ENCODE peak calls at places on chromosomes 1 and 21, in seven cellular contexts. A, Q, D, M, U, T and I are unnamed samples. For H3K9me2, the result is how much of the 10 kb centered on the place peaks cover.

GRCh38 chr1:47969478-47969877 is 27.7 kb downstream of the TRABD2B start:
- DNase-seq in A (no peak), Q (no peak), D (no peak), M (no peak), U (no peak), T (no peak), I (no peak)

GRCh38 chr1:218558411-218558810 is 213.3 kb downstream of the TGFB2 start:
- DNase-seq in A (no peak), Q (no peak), D (no peak), M (peak), U (no peak), T (no peak), I (no peak)

GRCh38 chr1:223074901-223075300 is 68.1 kb downstream of the TLR5 start:
- DNase-seq in A (no peak), Q (no peak), D (no peak), M (no peak), U (no peak), T (no peak), I (no peak)

GRCh38 chr1:150002217-150002616 is 8.3 kb downstream of the OTUD7B start:
- DNase-seq in A (no peak), Q (no peak), D (no peak), M (no peak), U (no peak), T (no peak), I (no peak)

GRCh38 chr1:201463071-201463552 is 5.9 kb downstream of the PHLDA3 start:
- DNase-seq in A (peak), Q (no peak), D (no peak), M (peak), U (peak), T (peak), I (peak)

GRCh38 chr1:203128691-203129500 is 1.4 kb downstream of the ADORA1 start:
- DNase-seq in A (no peak), Q (no peak), D (no peak), M (no peak), U (peak), T (no peak), I (no peak)

GRCh38 chr1:107529511-107530149 is 388.8 kb downstream of the NTNG1 start:
- DNase-seq in A (peak), Q (no peak), D (peak), M (peak), U (peak), T (no peak), I (peak)

GRCh38 chr1:81446006-81446669 is 354.6 kb upstream of the ADGRL2 start:
- DNase-seq in A (no peak), Q (no peak), D (no peak), M (no peak), U (no peak), T (no peak), I (no peak)

GRCh38 chr1:202551683-202552082 is 158.6 kb downstream of the SYT2 start:
- DNase-seq in A (peak), Q (no peak), D (no peak), M (no peak), U (peak), T (peak), I (no peak)

GRCh38 chr1:172708452-172708851 is 49.5 kb downstream of the FASLG start:
- DNase-seq in A (no peak), Q (no peak), D (no peak), M (no peak), U (no peak), T (no peak), I (no peak)

GRCh38 chr1:172002725-172003345 is 161.5 kb downstream of the DNM3 start:
- DNase-seq in A (peak), Q (peak), D (peak), M (peak), U (peak), T (peak), I (peak)

GRCh38 chr21:43692949-43693348 is 26.0 kb upstream of the PDXK start:
- DNase-seq in A (no peak), Q (no peak), D (no peak), M (no peak), U (no peak), T (no peak), I (no peak)

GRCh38 chr1:181064030-181064594 is 24.4 kb upstream of the IER5 start:
- DNase-seq in A (no peak), Q (no peak), D (no peak), M (no peak), U (no peak), T (no peak), I (no peak)

GRCh38 chr1:182493063-182493462 is 43.1 kb downstream of the RGSL1 start:
- DNase-seq in A (no peak), Q (no peak), D (no peak), M (no peak), U (no peak), T (no peak), I (no peak)

GRCh38 chr1:17944606-17945005 is 163.0 kb upstream of the IGSF21 start:
- DNase-seq in A (peak), Q (no peak), D (no peak), M (peak), U (no peak), T (no peak), I (no peak)

GRCh38 chr1:17943506-17943905 is 164.1 kb upstream of the IGSF21 start:
- DNase-seq in A (no peak), Q (no peak), D (no peak), M (no peak), U (no peak), T (no peak), I (no peak)

GRCh38 chr1:17948594-17948993 is 159.0 kb upstream of the IGSF21 start:
- DNase-seq in A (no peak), Q (no peak), D (no peak), M (no peak), U (no peak), T (no peak), I (no peak)

GRCh38 chr1:17950728-17951127 is 156.9 kb upstream of the IGSF21 start:
- DNase-seq in A (no peak), Q (no peak), D (no peak), M (no peak), U (no peak), T (no peak), I (no peak)

GRCh38 chr1:17946434-17946833 is 161.2 kb upstream of the IGSF21 start:
- DNase-seq in A (no peak), Q (no peak), D (no peak), M (no peak), U (no peak), T (no peak), I (no peak)
- H3K9me2 ChIP-seq in A (under half), Q (under half), D (under half), M (under half), U (under half), T (under half), I (under half)

DNA sequence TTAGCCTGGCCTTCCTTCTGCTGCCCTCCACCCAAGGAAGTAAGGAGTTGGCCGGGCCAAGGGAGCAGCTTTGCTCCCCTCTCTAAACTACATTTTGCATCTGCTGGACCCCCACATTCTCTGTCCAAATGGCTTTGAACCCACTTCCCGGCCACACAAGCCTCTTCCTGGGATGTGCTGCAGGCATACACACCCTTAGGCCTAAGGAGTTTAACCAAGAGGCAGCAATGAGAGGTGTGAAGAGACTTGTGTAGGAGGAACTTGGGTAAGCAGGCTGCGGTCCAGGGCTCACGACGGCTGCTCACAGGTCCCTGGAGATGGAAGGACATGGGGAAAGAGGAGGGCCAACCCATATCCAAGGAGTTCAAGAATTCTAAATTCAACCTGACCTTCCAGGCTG is 196.7 kb upstream of the SGIP1 start:
- DNase-seq in A (no peak), Q (no peak), D (no peak), M (no peak), U (no peak), T (no peak), I (no peak)
- TF ChIP-seq EZH2 in A (no peak), Q (no peak), D (no peak), M (no peak), U (no peak), T (no peak), I (no peak)

DNA sequence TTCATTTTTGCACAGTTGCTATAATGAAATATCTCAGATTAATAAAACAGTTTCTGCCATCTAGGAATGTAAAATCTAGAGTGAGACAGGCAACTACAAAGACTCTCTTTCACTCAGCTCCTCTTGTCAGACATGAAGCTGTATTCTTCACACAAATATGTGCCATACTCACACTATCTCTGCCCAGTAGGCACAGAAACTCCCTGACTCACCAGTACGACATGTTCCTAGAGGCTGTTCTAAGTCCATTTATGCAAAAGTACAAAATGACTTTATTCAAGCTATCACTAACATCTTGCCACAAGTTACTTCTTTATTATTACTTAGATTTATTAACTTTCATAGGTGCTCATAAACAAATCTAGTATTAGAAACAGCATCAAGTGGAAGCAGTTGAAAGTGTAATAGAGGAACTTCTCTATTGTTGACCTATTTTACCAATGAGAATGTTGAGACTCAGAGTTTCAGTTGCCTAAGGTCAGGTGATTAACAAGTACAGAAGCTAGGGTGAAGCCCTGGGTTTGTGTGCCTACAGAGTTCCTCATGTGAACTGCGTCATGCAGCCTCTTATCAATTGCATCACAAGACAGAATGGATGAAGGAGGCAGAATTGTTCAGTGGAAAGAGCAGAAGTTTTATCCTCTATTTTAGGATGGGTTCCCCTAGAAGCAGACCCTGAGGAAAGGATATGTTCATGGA is 98.9 kb downstream of the RGS2 start:
- DNase-seq in A (no peak), Q (no peak), D (no peak), M (no peak), U (peak), T (no peak), I (peak)
- H3K4me2 ChIP-seq in A (no peak), Q (no peak), D (no peak), M (no peak), U (no peak), T (no peak), I (no peak)

GRCh38 chr21:38696617-38697016 is 109.1 kb upstream of the ETS2 start:
- DNase-seq in A (no peak), Q (no peak), D (no peak), M (peak), U (no peak), T (no peak), I (no peak)

GRCh38 chr21:38702196-38702595 is 103.5 kb upstream of the ETS2 start:
- DNase-seq in A (no peak), Q (no peak), D (no peak), M (no peak), U (no peak), T (no peak), I (no peak)

GRCh38 chr21:38699048-38699447 is 106.7 kb upstream of the ETS2 start:
- DNase-seq in A (no peak), Q (no peak), D (no peak), M (peak), U (no peak), T (no peak), I (peak)
- H3K9me2 ChIP-seq in A (under half), Q (under half), D (under half), M (under half), U (under half), T (under half), I (under half)

GRCh38 chr1:170669036-170669435 is 5.1 kb downstream of the PRRX1 start:
- DNase-seq in A (no peak), Q (no peak), D (no peak), M (peak), U (no peak), T (no peak), I (peak)
- TF ChIP-seq EZH2 in A (no peak), Q (no peak), D (no peak), M (no peak), U (no peak), T (no peak), I (no peak)

DNA sequence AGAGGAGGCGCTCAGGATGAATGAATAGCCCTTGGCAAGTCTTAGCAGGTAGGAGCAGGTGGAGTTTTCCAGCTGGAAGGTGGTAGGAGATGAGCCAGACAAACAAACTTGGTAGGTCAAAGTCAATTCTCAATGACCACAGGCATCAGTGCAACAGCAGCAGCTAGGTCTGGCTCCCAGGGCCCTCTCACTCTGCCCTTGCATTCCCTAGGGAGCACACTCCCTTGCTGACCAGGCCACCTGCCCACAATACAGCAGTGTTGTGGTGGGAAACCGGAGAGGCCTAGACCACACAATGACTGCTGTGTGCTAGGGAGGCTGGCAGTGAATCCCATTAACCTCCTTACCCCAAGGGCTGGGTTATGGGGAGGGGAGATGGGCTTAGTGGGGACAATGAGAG is 13.0 kb upstream of the PAQR6 start:
- DNase-seq in A (no peak), Q (no peak), D (no peak), M (no peak), U (no peak), T (no peak), I (no peak)
- H3K4me2 ChIP-seq in A (no peak), Q (no peak), D (no peak), M (no peak), U (no peak), T (no peak), I (no peak)